ENCODE peak calls at places on chromosomes 6 and 20, in seven cellular contexts. F is H1, E is GM12878, I is GM12892, N is K562, B is SK-N-SH, P is HepG2. Y is an unnamed sample.

GRCh38 chr6:8229913-8230312 is 127.6 kb upstream of the EEF1E1 start:
- DNase-seq in F (peak), E (no peak), I (no peak), N (no peak), B (no peak), P (no peak), Y (no peak)

GRCh38 chr20:54123587-54124180 is 50.1 kb downstream of the CYP24A1 start:
- DNase-seq in F (peak), E (no peak), I (no peak), N (no peak), B (no peak), P (peak), Y (no peak)

GRCh38 chr20:38303908-38304379 is at the start of gene BPI:
- DNase-seq in F (no peak), E (no peak), I (no peak), N (no peak), B (no peak), P (no peak), Y (no peak)

GRCh38 chr6:131250121-131250520 is 114.9 kb downstream of the AKAP7 start:
- DNase-seq in F (no peak), E (peak), I (no peak), N (no peak), B (no peak), P (no peak), Y (no peak)

GRCh38 chr6:4774715-4775590 is 1.3 kb upstream of the CDYL start:
- DNase-seq in F (no peak), E (no peak), I (peak), N (no peak), B (peak), P (no peak), Y (no peak)

GRCh38 chr6:33692760-33693158 is 18.7 kb downstream of the UQCC2 start:
- DNase-seq in F (no peak), E (no peak), I (no peak), N (no peak), B (no peak), P (no peak), Y (no peak)

GRCh38 chr6:28719275-28719940 is 193.7 kb downstream of the GPX5 start:
- DNase-seq in F (no peak), E (no peak), I (no peak), N (peak), B (no peak), P (peak), Y (no peak)

GRCh38 chr6:87110639-87111038 is 15.7 kb upstream of the CGA start:
- DNase-seq in F (no peak), E (no peak), I (no peak), N (no peak), B (no peak), P (no peak), Y (no peak)

GRCh38 chr6:12356983-12357972 is 67.1 kb downstream of the EDN1 start:
- DNase-seq in F (no peak), E (peak), I (no peak), N (no peak), B (no peak), P (no peak), Y (peak)

GRCh38 chr20:50320005-50320909 is 129.6 kb downstream of the CEBPB start:
- DNase-seq in F (no peak), E (no peak), I (no peak), N (no peak), B (peak), P (no peak), Y (no peak)

GRCh38 chr6:144809120-144809519 is 524.0 kb downstream of the UTRN start:
- DNase-seq in F (no peak), E (no peak), I (no peak), N (no peak), B (no peak), P (no peak), Y (no peak)

GRCh38 chr20:58277578-58278344 is 31.8 kb upstream of the RAB22A start:
- DNase-seq in F (no peak), E (no peak), I (no peak), N (no peak), B (no peak), P (no peak), Y (no peak)

GRCh38 chr6:52557389-52558265 is 19.2 kb downstream of the TRAM2 start:
- DNase-seq in F (no peak), E (no peak), I (no peak), N (no peak), B (no peak), P (no peak), Y (no peak)

GRCh38 chr6:2072450-2072849 is 173.0 kb downstream of the GMDS start:
- DNase-seq in F (no peak), E (no peak), I (no peak), N (no peak), B (no peak), P (no peak), Y (no peak)

GRCh38 chr6:7051780-7052440 is 55.9 kb upstream of the RREB1 start:
- DNase-seq in F (no peak), E (no peak), I (peak), N (no peak), B (peak), P (no peak), Y (peak)

GRCh38 chr6:109076421-109076820 is 18.2 kb downstream of the SESN1 start:
- DNase-seq in F (no peak), E (no peak), I (no peak), N (no peak), B (no peak), P (no peak), Y (no peak)

GRCh38 chr20:36848078-36848660 is 27.8 kb upstream of the TLDC2 start:
- DNase-seq in F (no peak), E (no peak), I (no peak), N (no peak), B (no peak), P (no peak), Y (no peak)

GRCh38 chr6:119446623-119447008 is 97.1 kb upstream of the MAN1A1 start:
- DNase-seq in F (no peak), E (no peak), I (no peak), N (no peak), B (no peak), P (no peak), Y (no peak)

GRCh38 chr6:40899684-40900155 is 139.3 kb downstream of the UNC5CL start:
- DNase-seq in F (peak), E (no peak), I (no peak), N (no peak), B (no peak), P (peak), Y (no peak)

GRCh38 chr6:40896696-40897095 is 142.3 kb downstream of the UNC5CL start:
- DNase-seq in F (no peak), E (no peak), I (no peak), N (no peak), B (no peak), P (peak), Y (no peak)

GRCh38 chr6:40894962-40895799 is 143.8 kb downstream of the UNC5CL start:
- DNase-seq in F (peak), E (no peak), I (no peak), N (peak), B (peak), P (peak), Y (no peak)

GRCh38 chr6:40898073-40898472 is 140.9 kb downstream of the UNC5CL start:
- DNase-seq in F (no peak), E (no peak), I (no peak), N (no peak), B (no peak), P (no peak), Y (no peak)

GRCh38 chr6:40897390-40898003 is 141.5 kb downstream of the UNC5CL start:
- DNase-seq in F (no peak), E (no peak), I (no peak), N (no peak), B (no peak), P (peak), Y (no peak)
- TF ChIP-seq TAF1 in F (no peak), E (no peak), I (no peak), N (no peak), B (no peak), P (no peak), Y (no peak)

GRCh38 chr6:90078513-90079289 is 184.4 kb downstream of the GJA10 start:
- DNase-seq in F (no peak), E (no peak), I (no peak), N (peak), B (no peak), P (no peak), Y (no peak)

GRCh38 chr6:90083891-90084290 is 189.6 kb downstream of the GJA10 start:
- DNase-seq in F (no peak), E (peak), I (no peak), N (peak), B (no peak), P (no peak), Y (no peak)

GRCh38 chr6:90082847-90083246 is 188.6 kb downstream of the GJA10 start:
- DNase-seq in F (no peak), E (no peak), I (no peak), N (no peak), B (no peak), P (no peak), Y (no peak)

GRCh38 chr6:90079555-90080490 is 185.6 kb downstream of the GJA10 start:
- DNase-seq in F (no peak), E (no peak), I (no peak), N (no peak), B (no peak), P (no peak), Y (no peak)

DNA sequence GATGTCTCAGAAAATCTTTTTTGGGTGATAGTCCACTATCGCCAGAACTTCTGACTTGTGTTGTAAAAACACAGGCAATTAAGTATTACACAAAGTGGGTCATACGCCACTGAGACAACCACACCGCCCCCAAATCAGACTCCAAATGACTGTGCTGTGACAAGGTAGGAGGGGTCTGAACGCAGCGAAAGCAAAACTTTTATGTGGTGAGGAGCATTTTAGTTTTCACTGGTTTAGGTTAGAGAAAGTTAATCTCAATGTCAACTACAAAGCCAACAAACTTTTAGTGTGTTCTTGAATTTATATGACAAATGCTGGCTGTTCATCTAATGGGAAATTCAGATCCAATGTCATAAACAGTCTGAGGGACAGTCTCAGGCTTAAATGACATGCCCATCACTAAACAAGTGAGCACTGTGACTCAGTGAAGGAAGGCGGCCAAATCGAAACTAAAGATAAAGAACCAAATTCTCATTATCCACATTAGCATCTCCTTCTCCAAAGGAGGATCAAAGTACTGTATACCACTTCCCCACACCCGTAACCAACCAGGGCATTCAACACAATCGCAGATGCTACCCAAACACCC is 186.7 kb downstream of the GJA10 start:
- DNase-seq in F (no peak), E (peak), I (no peak), N (no peak), B (no peak), P (no peak), Y (no peak)
- TF ChIP-seq TAF1 in F (no peak), E (no peak), I (no peak), N (no peak), B (no peak), P (no peak), Y (no peak)

DNA sequence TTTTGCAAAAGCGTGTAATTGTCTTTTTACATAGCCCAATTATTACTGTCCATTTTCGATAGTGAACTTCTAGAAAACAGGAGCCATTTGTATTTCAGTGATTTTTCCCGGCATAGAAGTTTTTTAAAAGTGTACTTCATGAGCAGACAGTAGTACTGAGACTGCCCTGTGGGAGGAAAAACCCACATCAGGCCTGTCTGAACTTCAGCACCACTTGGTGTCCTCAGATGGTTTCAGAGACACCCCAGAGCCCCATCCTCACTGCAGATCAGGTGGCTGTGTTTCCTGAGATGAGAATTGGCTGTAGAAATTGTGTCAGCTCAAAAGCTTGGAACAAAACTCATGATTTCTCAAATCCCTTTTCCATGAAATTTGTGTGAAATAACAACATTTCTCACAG is 110.1 kb upstream of the RIN2 start:
- DNase-seq in F (no peak), E (no peak), I (no peak), N (no peak), B (no peak), P (no peak), Y (no peak)
- TF ChIP-seq TAF1 in F (no peak), E (no peak), I (no peak), N (no peak), B (no peak), P (no peak), Y (no peak)

DNA sequence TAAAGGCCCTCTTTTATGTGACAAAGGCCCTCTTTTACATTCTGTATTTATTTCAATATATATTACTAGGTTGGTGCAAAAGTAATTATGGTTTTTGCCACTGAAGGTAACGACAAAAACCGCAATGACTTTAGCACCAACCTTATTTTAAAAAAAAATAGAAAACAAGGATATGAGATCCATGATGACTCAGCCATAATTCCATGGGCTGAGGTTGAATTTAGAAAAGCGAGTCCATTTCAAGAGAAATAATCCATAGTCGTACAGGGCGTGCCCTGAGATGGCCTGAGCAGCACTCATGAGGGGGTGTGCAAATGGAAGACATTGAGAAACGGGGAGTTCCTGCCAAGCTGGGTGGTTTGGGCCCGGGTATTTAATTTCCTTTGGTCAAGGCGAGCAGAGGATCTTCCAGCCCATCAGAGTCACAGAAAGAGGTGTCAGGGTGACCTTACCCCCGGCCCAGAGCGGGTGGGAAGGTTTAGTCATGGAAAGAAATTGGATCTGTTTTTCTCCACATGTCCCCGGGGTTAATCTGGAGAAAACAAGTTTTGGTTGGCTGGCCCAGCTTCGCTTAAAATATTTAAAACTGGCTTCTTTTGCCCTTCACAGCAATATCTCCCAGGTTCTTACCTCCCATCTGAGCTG is 255.7 kb downstream of the PREX1 start:
- DNase-seq in F (no peak), E (no peak), I (no peak), N (no peak), B (peak), P (no peak), Y (no peak)
- TF ChIP-seq TAF1 in F (no peak), E (no peak), I (no peak), N (no peak), B (no peak), P (no peak), Y (no peak)

DNA sequence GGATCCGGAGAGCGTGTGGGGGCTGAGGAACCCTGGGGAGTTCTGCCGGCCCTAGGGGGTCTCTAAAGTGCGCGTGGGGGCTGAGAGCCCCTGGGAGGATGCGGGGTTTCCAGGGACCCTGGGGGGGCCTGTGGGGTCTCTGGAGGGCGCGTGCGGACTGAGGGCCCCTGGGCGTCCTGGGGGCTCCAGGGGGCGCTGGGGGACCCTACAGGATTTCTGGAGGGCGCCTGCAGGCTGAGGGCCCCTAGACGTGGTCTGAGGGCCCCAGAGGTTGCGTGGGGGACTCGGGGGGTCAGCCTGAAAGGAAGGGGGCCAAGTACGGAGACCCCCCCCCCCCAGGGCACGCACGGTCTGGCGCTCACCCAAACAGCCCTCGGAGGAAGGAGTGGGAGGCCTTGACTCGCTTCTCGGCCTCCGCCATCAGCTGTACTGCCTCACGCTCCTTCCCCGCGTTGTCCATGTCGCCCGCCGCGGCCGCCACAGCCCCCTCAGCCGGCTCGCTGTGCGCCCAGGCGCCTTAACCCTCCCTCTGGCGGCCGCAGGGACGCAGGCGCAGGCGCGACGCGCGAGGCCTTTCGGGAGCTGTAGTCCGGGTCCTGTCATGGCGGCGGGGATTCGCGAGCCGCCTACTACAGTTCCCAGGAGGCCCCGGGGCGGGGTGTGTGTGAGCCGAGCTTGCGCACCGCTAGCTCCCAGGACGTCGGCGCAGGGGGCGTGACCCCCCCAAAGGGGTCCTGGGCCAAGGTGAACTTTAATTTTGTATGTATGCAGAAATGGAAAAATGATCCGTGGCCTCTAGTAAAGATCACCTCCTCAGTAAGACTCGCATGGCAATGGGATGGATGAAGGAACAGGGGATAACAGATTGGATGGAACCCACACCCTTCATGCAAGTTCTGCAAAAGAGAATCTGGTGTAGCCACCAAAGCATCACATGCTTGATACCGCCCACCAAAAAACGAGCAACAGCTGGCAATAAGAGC is at the start of gene NAPB:
- DNase-seq in F (peak), E (peak), I (peak), N (peak), B (peak), P (peak), Y (peak)
- TF ChIP-seq TAF1 in F (peak), E (peak), I (peak), N (peak), B (peak), P (peak), Y (peak)

DNA sequence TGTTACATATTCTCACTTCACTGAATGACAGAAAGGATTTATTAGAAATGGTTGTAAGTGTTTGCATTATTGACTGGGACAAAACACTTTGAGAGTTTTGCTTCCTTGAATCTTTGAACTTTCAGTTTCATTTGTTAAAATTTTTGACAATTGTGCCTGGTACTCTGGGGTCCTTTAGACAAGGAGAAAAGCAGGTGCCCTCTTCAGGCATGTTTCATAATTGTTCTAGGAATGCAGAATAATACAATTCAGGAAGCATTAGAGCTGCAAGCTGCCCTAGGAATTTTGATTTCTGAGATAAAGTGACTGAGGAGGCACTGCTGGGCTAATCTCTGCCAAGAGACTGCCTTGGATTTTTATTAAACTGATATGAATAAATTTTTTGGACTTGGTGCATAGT is 49.7 kb downstream of the TOP1 start:
- DNase-seq in F (no peak), E (peak), I (no peak), N (no peak), B (peak), P (peak), Y (no peak)
- TF ChIP-seq TAF1 in F (no peak), E (no peak), I (no peak), N (no peak), B (no peak), P (no peak), Y (no peak)

GRCh38 chr20:46717818-46718541 is 8.5 kb downstream of the SLC2A10 start:
- DNase-seq in F (no peak), E (no peak), I (no peak), N (no peak), B (no peak), P (no peak), Y (no peak)

GRCh38 chr20:46712056-46712636 is 2.7 kb downstream of the SLC2A10 start:
- DNase-seq in F (no peak), E (no peak), I (no peak), N (no peak), B (no peak), P (no peak), Y (no peak)

GRCh38 chr20:46720019-46720418 is 10.6 kb downstream of the SLC2A10 start:
- DNase-seq in F (no peak), E (no peak), I (no peak), N (no peak), B (no peak), P (no peak), Y (no peak)

GRCh38 chr20:46713957-46714834 is 4.7 kb downstream of the SLC2A10 start:
- DNase-seq in F (no peak), E (no peak), I (no peak), N (no peak), B (no peak), P (no peak), Y (no peak)

GRCh38 chr20:46715292-46715756 is 5.9 kb downstream of the SLC2A10 start:
- DNase-seq in F (no peak), E (no peak), I (no peak), N (no peak), B (no peak), P (no peak), Y (no peak)
- TF ChIP-seq TAF1 in F (peak), E (no peak), I (no peak), N (no peak), B (no peak), P (no peak), Y (no peak)

GRCh38 chr6:41374618-41375590 is 39.5 kb downstream of the NCR2 start:
- DNase-seq in F (no peak), E (no peak), I (peak), N (no peak), B (peak), P (no peak), Y (no peak)
- TF ChIP-seq TAF1 in F (no peak), E (no peak), I (no peak), N (no peak), B (no peak), P (no peak), Y (no peak)